ENCODE peak calls at places on chromosomes 13 and 19, in eight cellular contexts. P, T, B, I, G, H, W and S are unnamed samples. For H3K4me1, the result is how much of the 10 kb centered on the place peaks cover.

GRCh38 chr19:49639401-49640112 is 386 bp downstream of the RRAS start:
- DNase-seq in B (peak), T (no peak), G (peak), H (no peak), W (no peak), P (no peak), I (no peak), S (peak)

GRCh38 chr19:4914736-4915501 is 5.6 kb downstream of the UHRF1 start:
- DNase-seq in H (peak), T (no peak), W (peak), P (no peak), G (peak), I (no peak), B (no peak), S (no peak)

GRCh38 chr13:75360170-75360569 is 121.8 kb downstream of the TBC1D4 start:
- DNase-seq in T (no peak), I (no peak), H (no peak), G (no peak), P (no peak), B (no peak), W (no peak), S (no peak)

GRCh38 chr19:45424191-45425058 is 708 bp upstream of the ERCC1 start:
- DNase-seq in H (peak), P (peak), T (peak), G (peak), B (no peak), W (no peak), I (no peak), S (peak)

GRCh38 chr13:31012285-31013024 is 80.0 kb downstream of the TEX26 start:
- DNase-seq in P (no peak), B (no peak), T (no peak), G (peak), I (peak), W (no peak), H (no peak), S (no peak)

GRCh38 chr13:105721056-105721455 is 814.4 kb downstream of the EFNB2 start:
- DNase-seq in W (no peak), H (peak), T (no peak), B (no peak), G (peak), I (no peak), P (no peak), S (no peak)

GRCh38 chr13:50609016-50609415 is 234.5 kb downstream of the DLEU7 start:
- DNase-seq in H (no peak), P (no peak), T (no peak), I (no peak), G (no peak), B (no peak), W (no peak), S (no peak)

GRCh38 chr19:17555929-17556813 is 722 bp downstream of the COLGALT1 start:
- DNase-seq in P (peak), I (peak), W (no peak), G (peak), T (peak), H (peak), B (peak), S (peak)

GRCh38 chr13:112131740-112132113 is 64.8 kb downstream of the SOX1 start:
- DNase-seq in I (no peak), W (no peak), P (no peak), B (no peak), T (no peak), G (no peak), H (no peak), S (no peak)

GRCh38 chr13:77040076-77040475 is 13.1 kb upstream of the FBXL3 start:
- DNase-seq in G (no peak), T (no peak), P (no peak), W (no peak), H (no peak), I (no peak), B (no peak), S (no peak)

GRCh38 chr19:3003046-3003445 is 25.7 kb downstream of the TLE6 start:
- DNase-seq in W (no peak), B (no peak), T (no peak), H (no peak), G (no peak), P (no peak), I (no peak), S (no peak)

GRCh38 chr13:92187378-92187989 is 789.1 kb downstream of the GPC5 start:
- DNase-seq in W (peak), P (no peak), B (peak), T (no peak), H (peak), G (peak), I (peak), S (no peak)

GRCh38 chr13:104006625-104007061 is 940.4 kb upstream of the SLC10A2 start:
- DNase-seq in G (peak), B (no peak), I (peak), H (peak), P (no peak), T (no peak), W (no peak), S (no peak)

GRCh38 chr19:16521715-16522289 is 20.4 kb downstream of the CHERP start:
- DNase-seq in P (no peak), G (no peak), I (no peak), T (no peak), W (no peak), B (no peak), H (no peak), S (no peak)

GRCh38 chr13:25179810-25180437 is 7.8 kb upstream of the AMER2 start:
- DNase-seq in H (no peak), B (no peak), G (no peak), W (no peak), P (no peak), I (no peak), T (no peak), S (no peak)

GRCh38 chr19:6654347-6655310 is 15.3 kb downstream of the TNFSF14 start:
- DNase-seq in G (no peak), H (no peak), I (no peak), W (peak), B (no peak), P (no peak), T (no peak), S (no peak)

GRCh38 chr19:49654581-49654980 is 11.1 kb downstream of the IRF3 start:
- DNase-seq in B (no peak), W (no peak), T (no peak), H (no peak), I (no peak), G (no peak), P (no peak), S (no peak)

GRCh38 chr13:21933001-21933400 is 262.1 kb downstream of the FGF9 start:
- DNase-seq in G (no peak), H (no peak), T (no peak), P (no peak), I (no peak), B (no peak), W (no peak), S (no peak)

GRCh38 chr19:10749435-10750384 is 31.8 kb downstream of the DNM2 start:
- DNase-seq in H (no peak), I (no peak), W (no peak), P (no peak), B (no peak), T (no peak), G (no peak), S (no peak)
- H3K4me1 ChIP-seq in H (under half), I (under half), W (half or more), P (half or more), B (under half), T (under half), G (under half), S (under half)

GRCh38 chr13:99064624-99065249 is 86.9 kb upstream of the DOCK9 start:
- DNase-seq in G (no peak), W (no peak), B (no peak), P (no peak), H (no peak), T (no peak), I (no peak), S (no peak)
- H3K4me1 ChIP-seq in G (under half), W (half or more), B (under half), P (under half), H (under half), T (under half), I (under half), S (under half)

GRCh38 chr13:40480012-40480914 is 186.2 kb downstream of the FOXO1 start:
- DNase-seq in I (peak), T (no peak), P (no peak), H (peak), B (no peak), W (no peak), G (no peak), S (no peak)

GRCh38 chr13:40479196-40479845 is 187.1 kb downstream of the FOXO1 start:
- DNase-seq in B (no peak), W (no peak), G (no peak), T (no peak), I (no peak), P (no peak), H (no peak), S (no peak)

GRCh38 chr13:40478775-40479174 is 187.7 kb downstream of the FOXO1 start:
- DNase-seq in P (no peak), W (no peak), I (no peak), T (no peak), G (no peak), H (no peak), B (no peak), S (no peak)

GRCh38 chr13:40483601-40484000 is 182.8 kb downstream of the FOXO1 start:
- DNase-seq in B (no peak), I (no peak), H (no peak), T (no peak), W (no peak), G (no peak), P (peak), S (no peak)

DNA sequence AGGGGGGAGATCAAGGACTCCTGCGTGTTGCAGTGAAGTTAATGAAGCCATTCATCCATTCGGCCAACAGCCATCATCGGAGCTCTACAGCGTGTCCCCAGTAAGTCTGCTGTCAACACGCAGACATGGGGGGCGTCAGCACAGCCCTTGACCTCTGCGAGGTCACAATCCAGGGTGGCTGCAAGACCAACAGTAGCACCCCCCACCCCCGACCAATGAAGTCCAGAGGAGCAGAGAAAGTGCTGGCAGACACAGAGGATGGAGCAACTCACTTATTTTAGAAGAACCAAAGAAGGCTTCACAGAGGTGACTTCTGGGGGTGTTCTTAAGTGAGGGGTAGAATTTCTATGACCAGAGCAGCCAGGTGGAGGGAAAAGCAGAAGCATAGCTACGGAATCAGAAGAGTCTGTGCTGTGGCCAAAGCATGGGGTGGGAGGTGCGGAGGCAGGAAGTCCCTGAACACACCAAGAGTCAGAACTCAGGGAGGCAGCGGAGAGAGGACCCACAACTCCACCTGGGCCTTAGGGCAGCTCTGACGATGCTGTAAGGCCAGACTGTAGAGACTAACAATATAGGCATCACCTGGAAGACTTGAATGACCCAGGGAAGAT is 185.4 kb downstream of the FOXO1 start:
- DNase-seq in I (no peak), G (no peak), H (no peak), P (no peak), T (no peak), W (no peak), B (no peak), S (peak)
- H3K4me1 ChIP-seq in I (under half), G (under half), H (under half), P (under half), T (under half), W (half or more), B (under half), S (under half)

GRCh38 chr19:15316498-15316897 is 15.8 kb downstream of the BRD4 start:
- DNase-seq in T (no peak), G (peak), P (no peak), W (no peak), H (peak), B (no peak), I (no peak), S (no peak)
- H3K4me1 ChIP-seq in T (half or more), G (under half), P (half or more), W (half or more), H (under half), B (under half), I (under half), S (under half)

GRCh38 chr19:55257461-55258411 is 1.1 kb downstream of the PPP6R1 start:
- DNase-seq in G (peak), B (no peak), P (no peak), W (peak), H (no peak), I (peak), T (no peak), S (no peak)

GRCh38 chr19:55258476-55258827 is 365 bp downstream of the PPP6R1 start:
- DNase-seq in H (no peak), W (no peak), P (no peak), B (no peak), I (peak), G (peak), T (no peak), S (no peak)

GRCh38 chr19:55258828-55259539 is at the start of gene PPP6R1:
- DNase-seq in G (peak), P (peak), H (peak), B (peak), W (peak), I (peak), T (peak), S (peak)

GRCh38 chr19:55255618-55256423 is 3.0 kb downstream of the PPP6R1 start:
- DNase-seq in T (no peak), I (no peak), P (no peak), B (no peak), G (peak), W (peak), H (peak), S (peak)

GRCh38 chr19:55256562-55257460 is 2.0 kb downstream of the PPP6R1 start:
- DNase-seq in T (no peak), G (peak), H (no peak), P (no peak), B (no peak), I (no peak), W (peak), S (no peak)
- H3K4me1 ChIP-seq in T (under half), G (under half), H (under half), P (under half), B (under half), I (under half), W (half or more), S (under half)

DNA sequence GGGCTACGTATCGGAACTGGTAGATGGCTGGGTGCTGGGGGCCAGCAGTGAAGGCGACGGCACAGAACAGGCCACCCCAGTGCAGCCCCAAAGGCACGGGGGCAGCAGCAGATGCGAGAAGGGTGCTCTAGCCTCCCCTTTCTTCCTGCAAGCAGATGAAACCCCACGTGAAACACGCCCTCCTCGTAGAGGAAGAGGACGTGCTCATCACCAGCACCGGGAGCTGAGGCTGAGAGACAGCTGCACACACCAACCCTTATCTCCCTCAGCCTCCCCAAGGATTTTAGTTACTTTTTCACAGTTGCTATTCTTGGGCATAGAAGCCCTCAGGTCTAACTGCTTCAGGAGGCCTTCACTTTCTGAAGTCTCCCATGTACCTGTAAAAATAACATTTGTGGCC is 11.9 kb downstream of the ZNF787 start:
- DNase-seq in W (no peak), I (no peak), H (no peak), T (no peak), P (no peak), B (no peak), G (no peak), S (no peak)
- H3K4me1 ChIP-seq in W (under half), I (half or more), H (under half), T (half or more), P (half or more), B (under half), G (half or more), S (under half)

GRCh38 chr19:51800849-51801244 is 5.9 kb downstream of the FPR3 start:
- DNase-seq in W (no peak), G (no peak), P (no peak), I (no peak), B (no peak), H (no peak), T (no peak), S (no peak)

GRCh38 chr19:51799998-51800848 is 5.3 kb downstream of the FPR3 start:
- DNase-seq in W (no peak), P (peak), I (no peak), B (no peak), H (peak), G (no peak), T (peak), S (peak)

GRCh38 chr19:51798127-51798526 is 3.2 kb downstream of the FPR3 start:
- DNase-seq in B (no peak), P (no peak), I (no peak), G (no peak), W (no peak), H (no peak), T (no peak), S (no peak)

GRCh38 chr19:51798958-51799310 is 4.0 kb downstream of the FPR3 start:
- DNase-seq in H (no peak), B (no peak), T (peak), P (peak), I (no peak), G (no peak), W (no peak), S (peak)

DNA sequence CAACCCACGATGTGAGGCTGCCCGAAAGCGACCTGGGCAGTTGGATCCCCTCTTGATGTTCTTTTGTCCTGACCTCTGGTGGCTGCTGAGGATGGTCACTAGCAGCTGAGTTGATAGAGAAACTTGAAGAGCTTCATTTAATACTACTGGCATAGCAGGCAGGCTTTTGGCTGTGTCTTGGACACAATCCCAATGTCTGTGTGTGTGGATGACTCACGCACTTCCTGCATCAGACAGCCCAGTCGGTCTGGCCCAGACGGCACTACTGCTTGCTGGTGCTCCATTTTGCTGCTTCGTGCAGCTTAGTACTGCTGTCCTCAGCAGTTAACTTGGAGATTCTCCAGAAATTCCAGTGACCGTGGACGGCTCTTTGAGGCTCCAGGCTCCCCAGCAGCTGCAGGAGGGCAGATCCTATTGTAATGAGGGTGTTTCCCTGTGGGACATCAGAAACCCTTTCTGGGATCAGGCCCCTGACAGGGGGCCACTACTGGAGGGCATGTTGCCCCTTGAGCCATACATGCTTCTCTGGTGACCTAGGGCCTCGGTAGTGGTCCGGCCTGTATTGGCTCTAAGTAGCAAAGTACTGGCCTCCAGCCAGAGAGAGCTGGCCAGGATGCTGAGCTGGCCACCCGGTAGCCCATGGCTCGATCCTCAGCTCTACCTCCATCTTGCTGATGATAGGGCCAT is 4.5 kb downstream of the FPR3 start:
- DNase-seq in T (peak), P (peak), H (peak), B (no peak), W (no peak), I (no peak), G (peak), S (peak)
- H3K4me1 ChIP-seq in T (under half), P (under half), H (under half), B (under half), W (under half), I (under half), G (under half), S (under half)